ENCODE peak calls at places on chromosomes 6 and 20, in four cellular contexts. One of them, this sample, is unnamed.

GRCh38 chr6:41545174-41545702 is 943 bp upstream of the FOXP4 start:
- DNase-seq in lower leg skin: no peak
- DNase-seq in NCI-H82: peak; percentile 58
- DNase-seq in GM13977: no peak
- DNase-seq in this sample: no peak

GRCh38 chr6:13373488-13373886 is 45.1 kb upstream of the TBC1D7 start:
- DNase-seq in GM13977: no peak
- DNase-seq in NCI-H82: no peak
- DNase-seq in lower leg skin: no peak
- DNase-seq in this sample: no peak

GRCh38 chr6:170210026-170210390 is 80.9 kb downstream of the DLL1 start:
- DNase-seq in lower leg skin: no peak
- DNase-seq in GM13977: no peak
- DNase-seq in NCI-H82: no peak
- DNase-seq in this sample: no peak

GRCh38 chr6:12048609-12049008 is 36.5 kb downstream of the HIVEP1 start:
- DNase-seq in lower leg skin: no peak
- DNase-seq in GM13977: no peak
- DNase-seq in NCI-H82: no peak
- DNase-seq in this sample: no peak

GRCh38 chr6:17472653-17473183 is 79.3 kb downstream of the CAP2 start:
- DNase-seq in lower leg skin: no peak
- DNase-seq in GM13977: no peak
- DNase-seq in NCI-H82: peak; percentile 96
- DNase-seq in this sample: no peak

GRCh38 chr20:22581437-22582385 is 2.7 kb downstream of the FOXA2 start:
- DNase-seq in lower leg skin: no peak
- DNase-seq in GM13977: no peak
- DNase-seq in NCI-H82: no peak
- DNase-seq in this sample: no peak

GRCh38 chr6:135535989-135536414 is 38.5 kb upstream of the AHI1 start:
- DNase-seq in GM13977: peak; percentile 21
- DNase-seq in NCI-H82: peak; percentile 52
- DNase-seq in lower leg skin: no peak
- DNase-seq in this sample: peak; percentile 56

GRCh38 chr20:23445596-23446217 is 6.2 kb downstream of the CSTL1 start:
- DNase-seq in GM13977: no peak
- DNase-seq in NCI-H82: no peak
- DNase-seq in lower leg skin: no peak
- DNase-seq in this sample: no peak

GRCh38 chr20:5996765-5997164 is 46.3 kb downstream of the MCM8 start:
- DNase-seq in GM13977: peak; percentile 56
- DNase-seq in lower leg skin: no peak
- DNase-seq in NCI-H82: no peak
- DNase-seq in this sample: peak; percentile 67

GRCh38 chr6:128371113-128371512 is 149.3 kb downstream of the PTPRK start:
- DNase-seq in lower leg skin: no peak
- DNase-seq in GM13977: no peak
- DNase-seq in NCI-H82: no peak
- DNase-seq in this sample: no peak

GRCh38 chr6:87407896-87408720 is at the start of gene CFAP206:
- DNase-seq in GM13977: peak; percentile 89
- DNase-seq in lower leg skin: peak; percentile 62
- DNase-seq in NCI-H82: peak; percentile 94
- DNase-seq in this sample: peak; percentile 67

This sample was measured in stimulated activated effector memory CD8-positive, alpha-beta T cell treated with anti-CD3 and anti-CD28 coated beads, Interleukin-12 subunit alpha, Interleukin-12 subunit beta, amount 100 ng/mL, for 72 hours.